ENCODE peak calls at places on chromosomes 11 and 22, in ten cellular contexts. Y is mucosa of descending colon, S is HCT116, N is heart left ventricle, W is heart right ventricle, B is lung, K is tibial nerve, D is PC-3, U is body of pancreas, Z is H1. Q is an unnamed sample.

GRCh38 chr11:9065614-9066431 is 25.6 kb downstream of the SCUBE2 start:
- DNase-seq in Y (no peak), S (no peak), N (no peak), W (no peak), B (no peak), K (no peak), D (no peak), U (peak; percentile 24), Z (peak; percentile 30), Q (no peak)

GRCh38 chr11:19367051-19367709 is 126.4 kb upstream of the E2F8 start:
- DNase-seq in Y (no peak), S (no peak), N (no peak), W (no peak), B (no peak), K (no peak), D (peak; percentile 37), U (no peak), Z (no peak), Q (no peak)

GRCh38 chr11:16028406-16028805 is 327.9 kb downstream of the SOX6 start:
- DNase-seq in Y (no peak), S (no peak), N (no peak), W (no peak), B (no peak), K (no peak), D (no peak), U (no peak), Z (no peak), Q (no peak)

GRCh38 chr11:95143106-95143681 is 53.5 kb downstream of the ENDOD1 start:
- DNase-seq in Y (no peak), S (no peak), N (no peak), W (no peak), B (no peak), K (no peak), D (no peak), U (no peak), Z (no peak), Q (no peak)

GRCh38 chr11:33636104-33636503 is 64.5 kb downstream of the C11orf91 start:
- DNase-seq in Y (no peak), S (no peak), N (no peak), W (no peak), B (peak; percentile 27), K (no peak), D (peak; percentile 16), U (no peak), Z (no peak), Q (peak; percentile 90)

GRCh38 chr11:14414470-14415461 is 55.8 kb upstream of the RRAS2 start:
- DNase-seq in Y (peak; percentile 7), S (no peak), N (no peak), W (no peak), B (no peak), K (no peak), D (no peak), U (no peak), Z (no peak), Q (no peak)

GRCh38 chr22:46846154-46846831 is 83.8 kb downstream of the TBC1D22A start:
- DNase-seq in Y (no peak), S (no peak), N (no peak), W (no peak), B (no peak), K (no peak), D (peak; percentile 65), U (no peak), Z (no peak), Q (no peak)

GRCh38 chr22:37030560-37031281 is 11.2 kb downstream of the MPST start:
- DNase-seq in Y (no peak), S (no peak), N (no peak), W (no peak), B (no peak), K (no peak), D (no peak), U (no peak), Z (peak; percentile 56), Q (no peak)

GRCh38 chr11:66495401-66495844 is 15.0 kb upstream of the BBS1 start:
- DNase-seq in Y (no peak), S (no peak), N (no peak), W (no peak), B (no peak), K (no peak), D (peak; percentile 21), U (no peak), Z (peak; percentile 85), Q (no peak)

GRCh38 chr11:66494935-66495334 is 14.7 kb downstream of the DPP3 start:
- DNase-seq in Y (no peak), S (no peak), N (no peak), W (no peak), B (no peak), K (no peak), D (no peak), U (no peak), Z (peak; percentile 68), Q (peak; percentile 42)

GRCh38 chr11:66493124-66493523 is 12.9 kb downstream of the DPP3 start:
- DNase-seq in Y (no peak), S (no peak), N (no peak), W (no peak), B (no peak), K (no peak), D (no peak), U (no peak), Z (no peak), Q (no peak)

GRCh38 chr11:66492161-66492865 is 12.1 kb downstream of the DPP3 start:
- DNase-seq in Y (no peak), S (no peak), N (no peak), W (no peak), B (no peak), K (no peak), D (no peak), U (no peak), Z (no peak), Q (no peak)

GRCh38 chr11:66494458-66494857 is 14.2 kb downstream of the DPP3 start:
- DNase-seq in Y (no peak), S (no peak), N (no peak), W (no peak), B (no peak), K (no peak), D (no peak), U (no peak), Z (no peak), Q (no peak)
- H3K4me1 ChIP-seq in Y (no peaks in the 10 kb centered on the region), S (no peaks in the 10 kb centered on the region), N (no peaks in the 10 kb centered on the region), W (no peaks in the 10 kb centered on the region), B (no peaks in the 10 kb centered on the region), K (no peaks in the 10 kb centered on the region), D (no peaks in the 10 kb centered on the region), U (no peaks in the 10 kb centered on the region), Z (peaks cover 6% of the 10 kb centered on the region), Q (no peaks in the 10 kb centered on the region)

DNA sequence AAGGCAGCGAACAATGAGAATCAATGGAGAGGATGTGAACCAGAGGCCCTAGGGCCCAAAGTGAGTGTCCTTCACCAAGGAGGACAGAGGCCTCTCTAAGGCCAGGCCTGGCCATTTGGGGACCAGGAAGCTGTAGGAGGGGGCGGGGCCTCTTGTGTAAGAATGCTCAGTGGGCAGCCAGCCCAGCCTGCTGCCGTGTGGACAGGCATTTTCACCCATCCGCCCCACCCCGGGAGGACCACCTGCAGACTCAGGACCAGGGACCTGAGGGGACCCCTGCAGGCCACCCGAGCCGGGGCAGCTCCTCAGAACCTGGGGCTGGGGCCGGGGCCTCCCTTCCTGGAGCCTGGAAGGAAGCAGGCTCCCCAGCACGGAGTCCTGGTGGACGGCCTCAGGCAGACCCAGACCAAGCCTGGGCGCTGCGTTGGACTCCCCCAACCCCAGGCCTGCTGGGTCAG is 1.7 kb upstream of the TRABD start:
- DNase-seq in Y (peak; percentile 75), S (no peak), N (peak; percentile 84), W (peak; percentile 78), B (peak; percentile 83), K (peak; percentile 62), D (peak; percentile 13), U (peak; percentile 90), Z (no peak), Q (peak; percentile 78)
- TF ChIP-seq CTCF in Y (no peak), S (no peak), N (no peak), W (no peak), B (no peak), K (no peak), D (no peak), U (no peak), Z (no peak), Q (no peak)

GRCh38 chr11:126113963-126114362 is 51.3 kb upstream of the CDON start:
- DNase-seq in Y (peak; percentile 31), S (no peak), N (no peak), W (no peak), B (no peak), K (no peak), D (no peak), U (no peak), Z (no peak), Q (no peak)

GRCh38 chr11:126115253-126115540 is 52.5 kb upstream of the CDON start:
- DNase-seq in Y (peak; percentile 63), S (no peak), N (peak; percentile 88), W (peak; percentile 71), B (peak; percentile 47), K (peak; percentile 27), D (peak; percentile 45), U (peak; percentile 73), Z (no peak), Q (no peak)

GRCh38 chr11:126113515-126113957 is 50.9 kb upstream of the CDON start:
- DNase-seq in Y (peak; percentile 89), S (peak; percentile 44), N (peak; percentile 82), W (peak; percentile 90), B (peak; percentile 90), K (peak; percentile 71), D (peak; percentile 98), U (peak; percentile 95), Z (no peak), Q (peak; percentile 98)

GRCh38 chr11:126115820-126116319 is 53.2 kb upstream of the CDON start:
- DNase-seq in Y (peak; percentile 77), S (peak; percentile 7), N (no peak), W (peak; percentile 75), B (peak; percentile 79), K (peak; percentile 43), D (peak; percentile 88), U (peak; percentile 85), Z (no peak), Q (no peak)

DNA sequence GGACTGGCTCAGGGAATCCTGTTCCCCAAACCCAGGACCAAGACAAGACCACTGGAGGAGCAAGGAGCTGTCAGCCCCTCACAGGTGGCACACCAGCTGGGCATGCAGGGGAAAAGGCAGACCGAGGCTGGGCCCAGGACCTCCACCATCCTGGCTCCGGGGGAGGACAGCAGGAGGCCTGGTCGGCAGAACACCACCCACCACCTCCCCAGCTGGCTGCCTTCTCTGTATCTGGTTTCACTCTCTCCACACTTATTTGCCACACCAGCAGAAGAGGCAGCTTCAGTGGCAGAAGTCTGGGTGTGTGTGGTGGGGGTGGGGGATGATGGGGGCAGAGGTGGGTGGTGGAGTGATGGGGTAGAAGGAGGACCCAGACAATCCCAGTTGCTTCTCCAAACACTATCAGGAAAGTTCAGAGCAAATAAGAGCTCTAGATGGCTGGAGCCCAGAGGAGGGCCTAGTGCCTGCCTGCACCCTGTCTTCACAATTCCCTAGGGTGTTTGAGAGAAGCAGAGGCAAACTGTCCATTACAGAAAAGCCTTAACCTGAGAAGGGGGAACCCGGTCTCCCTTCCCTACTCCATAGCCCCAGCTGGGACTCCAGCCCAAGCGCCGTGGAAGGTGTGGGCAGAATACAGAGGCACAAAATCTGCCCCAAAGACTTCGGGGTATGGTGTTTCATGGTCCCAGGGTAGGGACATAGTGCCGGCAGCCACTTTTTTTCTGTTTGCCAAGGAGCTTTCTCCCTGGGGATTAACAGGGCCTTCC is 52.0 kb upstream of the CDON start:
- DNase-seq in Y (no peak), S (no peak), N (no peak), W (no peak), B (no peak), K (no peak), D (no peak), U (no peak), Z (no peak), Q (no peak)
- H3K4me3 ChIP-seq in Y (no peak overlapping the region), S (no peak overlapping the region), N (no peak overlapping the region), W (no peak overlapping the region), B (no peak overlapping the region), K (no peak overlapping the region), D (no peak overlapping the region), U (no peak overlapping the region), Z (no peak overlapping the region), Q (no peak overlapping the region)

GRCh38 chr11:17927041-17927440 is 85.8 kb downstream of the SERGEF start:
- DNase-seq in Y (no peak), S (no peak), N (no peak), W (no peak), B (no peak), K (no peak), D (no peak), U (no peak), Z (no peak), Q (no peak)
- H3K4me1 ChIP-seq in Y (no peaks in the 10 kb centered on the region), S (no peaks in the 10 kb centered on the region), N (peaks cover 14% of the 10 kb centered on the region), W (no peaks in the 10 kb centered on the region), B (no peaks in the 10 kb centered on the region), K (no peaks in the 10 kb centered on the region), D (no peaks in the 10 kb centered on the region), U (no peaks in the 10 kb centered on the region), Z (no peaks in the 10 kb centered on the region), Q (peaks cover 3% of the 10 kb centered on the region)